ENCODE peak calls at places on chromosomes 3 and 15, in six cellular contexts. One of them, this sample, is unnamed.

GRCh38 chr3:165523801-165524200 is 313.4 kb downstream of the BCHE start:
- DNase-seq in BE2C: no peak
- DNase-seq in fibroblast of mammary gland: peak; percentile 56
- DNase-seq in H7: no peak
- DNase-seq in fibroblast of pulmonary artery: peak; percentile 63
- DNase-seq in neuronal stem cell: no peak
- DNase-seq in this sample: no peak

GRCh38 chr3:170049146-170050000 is 11.6 kb downstream of the GPR160 start:
- DNase-seq in BE2C: no peak
- DNase-seq in fibroblast of mammary gland: peak; percentile 42
- DNase-seq in H7: no peak
- DNase-seq in fibroblast of pulmonary artery: peak; percentile 20
- DNase-seq in neuronal stem cell: no peak
- DNase-seq in this sample: peak; percentile 74

GRCh38 chr15:65919353-65919752 is 50.1 kb downstream of the RAB11A start:
- DNase-seq in BE2C: no peak
- DNase-seq in fibroblast of mammary gland: no peak
- DNase-seq in H7: no peak
- DNase-seq in fibroblast of pulmonary artery: no peak
- DNase-seq in neuronal stem cell: no peak
- DNase-seq in this sample: no peak

GRCh38 chr3:194386066-194386465 is 13.0 kb downstream of the GP5 start:
- DNase-seq in BE2C: no peak
- DNase-seq in fibroblast of mammary gland: no peak
- DNase-seq in H7: peak; percentile 22
- DNase-seq in fibroblast of pulmonary artery: no peak
- DNase-seq in neuronal stem cell: no peak
- DNase-seq in this sample: no peak

GRCh38 chr3:119161240-119161639 is 12.2 kb upstream of the UPK1B start:
- DNase-seq in BE2C: no peak
- DNase-seq in fibroblast of mammary gland: no peak
- DNase-seq in H7: no peak
- DNase-seq in fibroblast of pulmonary artery: no peak
- DNase-seq in neuronal stem cell: no peak
- DNase-seq in this sample: no peak

GRCh38 chr3:190718097-190718496 is 144.4 kb downstream of the GMNC start:
- DNase-seq in BE2C: no peak
- DNase-seq in fibroblast of mammary gland: peak; percentile 21
- DNase-seq in H7: no peak
- DNase-seq in fibroblast of pulmonary artery: no peak
- DNase-seq in neuronal stem cell: no peak
- DNase-seq in this sample: no peak

GRCh38 chr15:74828835-74829234 is 2.4 kb downstream of the CPLX3 start:
- DNase-seq in BE2C: no peak
- DNase-seq in fibroblast of mammary gland: no peak
- DNase-seq in H7: no peak
- DNase-seq in fibroblast of pulmonary artery: no peak
- DNase-seq in neuronal stem cell: no peak
- DNase-seq in this sample: no peak

GRCh38 chr15:91128028-91128427 is 28.0 kb downstream of the SV2B start:
- DNase-seq in BE2C: no peak
- DNase-seq in fibroblast of mammary gland: peak; percentile 1
- DNase-seq in H7: no peak
- DNase-seq in fibroblast of pulmonary artery: no peak
- DNase-seq in neuronal stem cell: no peak
- DNase-seq in this sample: no peak

GRCh38 chr15:84956199-84956598 is 25.5 kb upstream of the PDE8A start:
- DNase-seq in BE2C: no peak
- DNase-seq in fibroblast of mammary gland: no peak
- DNase-seq in H7: no peak
- DNase-seq in fibroblast of pulmonary artery: no peak
- DNase-seq in neuronal stem cell: no peak
- DNase-seq in this sample: no peak

GRCh38 chr3:194937751-194938358 is 252.2 kb downstream of the FAM43A start:
- DNase-seq in BE2C: no peak
- DNase-seq in fibroblast of mammary gland: peak; percentile 24
- DNase-seq in H7: no peak
- DNase-seq in fibroblast of pulmonary artery: no peak
- DNase-seq in neuronal stem cell: no peak
- DNase-seq in this sample: peak; percentile 17

GRCh38 chr15:98034731-98035130 is 74.2 kb downstream of the ARRDC4 start:
- DNase-seq in BE2C: no peak
- DNase-seq in fibroblast of mammary gland: no peak
- DNase-seq in H7: no peak
- DNase-seq in fibroblast of pulmonary artery: no peak
- DNase-seq in neuronal stem cell: no peak
- DNase-seq in this sample: no peak

GRCh38 chr15:65033659-65034269 is 4.3 kb upstream of the MTFMT start:
- DNase-seq in BE2C: peak; percentile 55
- DNase-seq in fibroblast of mammary gland: peak; percentile 68
- DNase-seq in H7: peak; percentile 54
- DNase-seq in fibroblast of pulmonary artery: peak; percentile 63
- DNase-seq in neuronal stem cell: no peak
- DNase-seq in this sample: peak; percentile 53

GRCh38 chr3:69433016-69433937 is 47.4 kb upstream of the FRMD4B start:
- DNase-seq in BE2C: no peak
- DNase-seq in fibroblast of mammary gland: no peak
- DNase-seq in H7: no peak
- DNase-seq in fibroblast of pulmonary artery: peak; percentile 7
- DNase-seq in neuronal stem cell: no peak
- DNase-seq in this sample: no peak

GRCh38 chr3:187315872-187316271 is 24.3 kb upstream of the MASP1 start:
- DNase-seq in BE2C: no peak
- DNase-seq in fibroblast of mammary gland: peak; percentile 75
- DNase-seq in H7: no peak
- DNase-seq in fibroblast of pulmonary artery: no peak
- DNase-seq in neuronal stem cell: no peak
- DNase-seq in this sample: no peak

GRCh38 chr3:14803101-14803980 is 15.4 kb upstream of the FGD5 start:
- DNase-seq in BE2C: no peak
- DNase-seq in fibroblast of mammary gland: no peak
- DNase-seq in H7: peak; percentile 72
- DNase-seq in fibroblast of pulmonary artery: no peak
- DNase-seq in neuronal stem cell: no peak
- DNase-seq in this sample: peak; percentile 78

GRCh38 chr3:45988100-45988761 is 7.4 kb downstream of the FYCO1 start:
- DNase-seq in BE2C: no peak
- DNase-seq in fibroblast of mammary gland: peak; percentile 14
- DNase-seq in H7: no peak
- DNase-seq in fibroblast of pulmonary artery: no peak
- DNase-seq in neuronal stem cell: no peak
- DNase-seq in this sample: no peak

GRCh38 chr3:49534581-49535495 is 19.4 kb upstream of the BSN start:
- DNase-seq in BE2C: peak; percentile 12
- DNase-seq in fibroblast of mammary gland: no peak
- DNase-seq in H7: peak; percentile 85
- DNase-seq in fibroblast of pulmonary artery: no peak
- DNase-seq in neuronal stem cell: peak; percentile 80
- DNase-seq in this sample: no peak

GRCh38 chr15:38611228-38611627 is 46.6 kb upstream of the RASGRP1 start:
- DNase-seq in BE2C: no peak
- DNase-seq in fibroblast of mammary gland: no peak
- DNase-seq in H7: no peak
- DNase-seq in fibroblast of pulmonary artery: no peak
- DNase-seq in neuronal stem cell: no peak
- DNase-seq in this sample: no peak

GRCh38 chr15:33045066-33045810 is 149.3 kb downstream of the FMN1 start:
- DNase-seq in BE2C: no peak
- DNase-seq in fibroblast of mammary gland: peak; percentile 33
- DNase-seq in H7: no peak
- DNase-seq in fibroblast of pulmonary artery: no peak
- DNase-seq in neuronal stem cell: no peak
- DNase-seq in this sample: no peak

GRCh38 chr15:74245342-74245931 is 9.3 kb downstream of the CCDC33 start:
- DNase-seq in BE2C: peak; percentile 96
- DNase-seq in fibroblast of mammary gland: no peak
- DNase-seq in H7: peak; percentile 89
- DNase-seq in fibroblast of pulmonary artery: no peak
- DNase-seq in neuronal stem cell: no peak
- DNase-seq in this sample: no peak

GRCh38 chr3:67048067-67048715 is 50.1 kb downstream of the KBTBD8 start:
- DNase-seq in BE2C: no peak
- DNase-seq in fibroblast of mammary gland: no peak
- DNase-seq in H7: no peak
- DNase-seq in fibroblast of pulmonary artery: no peak
- DNase-seq in neuronal stem cell: no peak
- DNase-seq in this sample: no peak

GRCh38 chr15:56261854-56262509 is 18.3 kb upstream of the RFX7 start:
- DNase-seq in BE2C: no peak
- DNase-seq in fibroblast of mammary gland: no peak
- DNase-seq in H7: no peak
- DNase-seq in fibroblast of pulmonary artery: no peak
- DNase-seq in neuronal stem cell: no peak
- DNase-seq in this sample: peak; percentile 62

GRCh38 chr3:180624714-180625113 is 22.8 kb downstream of the TTC14 start:
- DNase-seq in BE2C: no peak
- DNase-seq in fibroblast of mammary gland: no peak
- DNase-seq in H7: no peak
- DNase-seq in fibroblast of pulmonary artery: no peak
- DNase-seq in neuronal stem cell: no peak
- DNase-seq in this sample: no peak

GRCh38 chr15:87959080-87959479 is 297.5 kb downstream of the NTRK3 start:
- DNase-seq in BE2C: no peak
- DNase-seq in fibroblast of mammary gland: no peak
- DNase-seq in H7: no peak
- DNase-seq in fibroblast of pulmonary artery: no peak
- DNase-seq in neuronal stem cell: no peak
- DNase-seq in this sample: no peak

GRCh38 chr15:40190591-40190990 is 29.7 kb downstream of the BUB1B start:
- DNase-seq in BE2C: no peak
- DNase-seq in fibroblast of mammary gland: peak; percentile 92
- DNase-seq in H7: no peak
- DNase-seq in fibroblast of pulmonary artery: peak; percentile 89
- DNase-seq in neuronal stem cell: no peak
- DNase-seq in this sample: no peak

GRCh38 chr3:78911394-78911793 is 856.4 kb downstream of the ROBO1 start:
- DNase-seq in BE2C: no peak
- DNase-seq in fibroblast of mammary gland: no peak
- DNase-seq in H7: no peak
- DNase-seq in fibroblast of pulmonary artery: no peak
- DNase-seq in neuronal stem cell: no peak
- DNase-seq in this sample: no peak

GRCh38 chr3:102233881-102234280 is 200.9 kb upstream of the ZPLD1 start:
- DNase-seq in BE2C: no peak
- DNase-seq in fibroblast of mammary gland: no peak
- DNase-seq in H7: no peak
- DNase-seq in fibroblast of pulmonary artery: no peak
- DNase-seq in neuronal stem cell: no peak
- DNase-seq in this sample: no peak

GRCh38 chr15:55237219-55238130 is 40.7 kb upstream of the RSL24D1 start:
- DNase-seq in BE2C: no peak
- DNase-seq in fibroblast of mammary gland: no peak
- DNase-seq in H7: no peak
- DNase-seq in fibroblast of pulmonary artery: peak; percentile 37
- DNase-seq in neuronal stem cell: no peak
- DNase-seq in this sample: no peak

GRCh38 chr15:90875549-90875981 is 7.2 kb downstream of the FURIN start:
- DNase-seq in BE2C: no peak
- DNase-seq in fibroblast of mammary gland: no peak
- DNase-seq in H7: no peak
- DNase-seq in fibroblast of pulmonary artery: no peak
- DNase-seq in neuronal stem cell: no peak
- DNase-seq in this sample: no peak

DNA sequence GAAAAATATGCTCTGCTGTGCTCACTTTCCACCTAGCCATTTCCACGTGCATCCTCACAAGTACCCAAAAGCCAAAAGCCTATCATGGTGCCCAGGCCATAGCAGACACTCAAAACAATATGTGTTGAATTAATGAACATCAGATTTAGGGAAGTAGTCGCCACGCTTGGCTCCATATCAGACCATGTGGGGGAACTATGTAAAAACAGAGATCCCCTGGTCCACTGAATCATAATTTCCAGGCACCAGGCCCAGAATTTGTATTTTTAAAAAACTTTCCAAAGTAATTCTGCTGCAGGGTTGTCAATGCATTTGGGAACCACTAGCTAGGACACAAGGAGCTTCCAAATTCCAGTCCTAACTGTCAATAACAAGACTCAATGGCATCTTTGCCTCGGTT is 77.3 kb downstream of the CNTN3 start:
- DNase-seq in BE2C: no peak
- DNase-seq in fibroblast of mammary gland: peak; percentile 91
- DNase-seq in H7: no peak
- DNase-seq in fibroblast of pulmonary artery: peak; percentile 84
- DNase-seq in neuronal stem cell: no peak
- DNase-seq in this sample: no peak
- H3K4me3 ChIP-seq in BE2C: no peak overlapping the region
- H3K4me3 ChIP-seq in fibroblast of mammary gland: no peak overlapping the region
- H3K4me3 ChIP-seq in H7: no peak overlapping the region
- H3K4me3 ChIP-seq in fibroblast of pulmonary artery: no peak overlapping the region
- H3K4me3 ChIP-seq in neuronal stem cell: no peak overlapping the region
- H3K4me3 ChIP-seq in this sample: no peak overlapping the region

GRCh38 chr3:188573286-188573928 is 419.4 kb downstream of the LPP start:
- DNase-seq in BE2C: no peak
- DNase-seq in fibroblast of mammary gland: no peak
- DNase-seq in H7: peak; percentile 1
- DNase-seq in fibroblast of pulmonary artery: no peak
- DNase-seq in neuronal stem cell: no peak
- DNase-seq in this sample: no peak
- H3K4me3 ChIP-seq in BE2C: no peak overlapping the region
- H3K4me3 ChIP-seq in fibroblast of mammary gland: no peak overlapping the region
- H3K4me3 ChIP-seq in H7: no peak overlapping the region
- H3K4me3 ChIP-seq in fibroblast of pulmonary artery: no peak overlapping the region
- H3K4me3 ChIP-seq in neuronal stem cell: no peak overlapping the region
- H3K4me3 ChIP-seq in this sample: no peak overlapping the region

DNA sequence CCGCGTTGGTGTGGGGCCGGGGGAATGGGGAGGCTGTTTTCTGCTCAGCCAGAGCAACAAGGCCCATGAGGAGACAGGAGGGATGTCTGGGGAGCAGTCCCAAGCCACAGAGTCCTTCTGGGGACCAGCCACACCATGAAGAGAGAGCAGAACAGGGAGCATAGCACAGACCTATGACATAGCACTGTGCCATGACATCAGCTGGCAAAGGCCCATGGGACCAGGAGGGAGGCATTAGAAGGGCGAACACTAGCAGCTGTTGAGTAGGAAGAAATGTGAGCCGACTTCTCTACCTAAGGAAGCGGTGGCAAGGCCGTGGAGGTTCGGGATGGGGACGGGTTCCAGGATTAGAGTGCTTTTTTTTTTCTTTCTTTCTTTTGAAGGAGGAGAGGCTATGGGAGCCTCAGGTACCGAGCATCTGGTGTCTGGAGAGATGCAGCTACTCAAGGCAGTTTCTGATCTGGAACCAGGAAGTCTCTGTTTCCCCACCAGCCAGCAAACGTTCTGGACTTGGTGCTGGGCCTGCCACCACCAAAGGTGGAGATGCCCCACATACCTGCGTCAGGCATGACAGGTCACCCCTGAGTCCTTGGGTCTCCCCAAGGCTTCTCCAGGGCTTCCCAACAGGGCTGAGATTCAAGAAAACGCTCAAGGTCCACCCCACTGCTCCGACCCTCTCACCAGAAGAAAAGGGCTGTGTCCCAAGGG is 77.3 kb upstream of the CGNL1 start:
- DNase-seq in BE2C: no peak
- DNase-seq in fibroblast of mammary gland: no peak
- DNase-seq in H7: no peak
- DNase-seq in fibroblast of pulmonary artery: no peak
- DNase-seq in neuronal stem cell: no peak
- DNase-seq in this sample: no peak
- H3K4me3 ChIP-seq in BE2C: no peak overlapping the region
- H3K4me3 ChIP-seq in fibroblast of mammary gland: no peak overlapping the region
- H3K4me3 ChIP-seq in H7: no peak overlapping the region
- H3K4me3 ChIP-seq in fibroblast of pulmonary artery: no peak overlapping the region
- H3K4me3 ChIP-seq in neuronal stem cell: no peak overlapping the region
- H3K4me3 ChIP-seq in this sample: no peak overlapping the region

GRCh38 chr15:92807971-92808571 is 92.1 kb upstream of the CHD2 start:
- DNase-seq in BE2C: no peak
- DNase-seq in fibroblast of mammary gland: peak; percentile 49
- DNase-seq in H7: peak; percentile 51
- DNase-seq in fibroblast of pulmonary artery: peak; percentile 30
- DNase-seq in neuronal stem cell: no peak
- DNase-seq in this sample: peak; percentile 48
- H3K4me3 ChIP-seq in BE2C: peak overlapping the region; percentile 70
- H3K4me3 ChIP-seq in fibroblast of mammary gland: peak overlapping the region; percentile 35
- H3K4me3 ChIP-seq in H7: peak overlapping the region; percentile 44
- H3K4me3 ChIP-seq in fibroblast of pulmonary artery: no peak overlapping the region
- H3K4me3 ChIP-seq in neuronal stem cell: no peak overlapping the region
- H3K4me3 ChIP-seq in this sample: peak overlapping the region; percentile 29